ENCODE peak calls at places on chromosomes 13 and 19, in four cellular contexts. T is fibroblast of lung; J is CD8-positive, alpha-beta memory T cell; X is mammary epithelial cell. O is an unnamed sample.

GRCh38 chr19:17455711-17456123 is 5.0 kb downstream of the NXNL1 start:
- DNase-seq in T (no peak), J (no peak), X (no peak), O (no peak)

GRCh38 chr13:105991622-105992254 is 543.7 kb downstream of the EFNB2 start:
- DNase-seq in T (peak; percentile 83), J (no peak), X (peak; percentile 100), O (no peak)

GRCh38 chr13:31722684-31723083 is 16.6 kb upstream of the RXFP2 start:
- DNase-seq in T (peak; percentile 12), J (no peak), X (no peak), O (no peak)

GRCh38 chr19:45115809-45116615 is 23.0 kb downstream of the PPP1R37 start:
- DNase-seq in T (no peak), J (no peak), X (no peak), O (no peak)

GRCh38 chr13:21595546-21595822 is 8.5 kb downstream of the MICU2 start:
- DNase-seq in T (no peak), J (no peak), X (no peak), O (no peak)

GRCh38 chr19:12513531-12514061 is 29.0 kb upstream of the ZNF709 start:
- DNase-seq in T (no peak), J (no peak), X (no peak), O (no peak)

GRCh38 chr13:21576424-21576823 is 27.5 kb downstream of the MICU2 start:
- DNase-seq in T (peak; percentile 14), J (no peak), X (no peak), O (no peak)

GRCh38 chr19:58279925-58280316 is 1.2 kb downstream of the ZNF8 start:
- DNase-seq in T (no peak), J (no peak), X (peak; percentile 18), O (no peak)

GRCh38 chr19:48578891-48579290 is 26.9 kb downstream of the SULT2B1 start:
- DNase-seq in T (no peak), J (no peak), X (no peak), O (no peak)

GRCh38 chr13:50375792-50376191 is 360.5 kb downstream of the KCNRG start:
- DNase-seq in T (peak; percentile 51), J (no peak), X (peak; percentile 34), O (no peak)

DNA sequence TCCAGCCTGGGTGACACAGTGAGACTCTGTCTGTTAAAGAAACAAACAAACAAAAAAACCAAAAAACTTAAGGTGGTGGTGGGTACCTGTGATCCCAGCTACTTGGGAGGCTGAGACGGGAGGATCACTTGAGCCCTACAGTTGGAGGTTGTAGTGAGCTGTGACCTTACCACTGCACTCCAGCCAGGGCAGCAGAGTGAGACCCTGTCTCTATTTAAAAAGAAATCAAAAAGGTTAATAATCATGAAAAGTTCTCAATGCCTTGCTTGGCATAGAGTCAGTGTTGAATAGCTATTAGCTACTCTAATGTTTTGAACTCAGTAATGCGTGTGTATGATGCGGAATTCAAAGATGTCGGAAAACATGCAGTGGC is 35.0 kb downstream of the DNM2 start:
- DNase-seq in T (no peak), J (no peak), X (no peak), O (no peak)
- H3K27ac ChIP-seq in T (no peak overlapping the region), J (peak overlapping the region; percentile 24), X (no peak overlapping the region), O (peak overlapping the region; percentile 88)

GRCh38 chr19:2853015-2853606 is 11.8 kb downstream of the ZNF555 start:
- DNase-seq in T (peak; percentile 6), J (no peak), X (no peak), O (no peak)

GRCh38 chr19:2850256-2850925 is 9.1 kb downstream of the ZNF555 start:
- DNase-seq in T (no peak), J (no peak), X (no peak), O (no peak)

GRCh38 chr19:2854849-2855248 is 12.3 kb upstream of the ZNF556 start:
- DNase-seq in T (no peak), J (no peak), X (no peak), O (no peak)

GRCh38 chr19:2856457-2857055 is 10.6 kb upstream of the ZNF556 start:
- DNase-seq in T (no peak), J (peak; percentile 46), X (no peak), O (no peak)

DNA sequence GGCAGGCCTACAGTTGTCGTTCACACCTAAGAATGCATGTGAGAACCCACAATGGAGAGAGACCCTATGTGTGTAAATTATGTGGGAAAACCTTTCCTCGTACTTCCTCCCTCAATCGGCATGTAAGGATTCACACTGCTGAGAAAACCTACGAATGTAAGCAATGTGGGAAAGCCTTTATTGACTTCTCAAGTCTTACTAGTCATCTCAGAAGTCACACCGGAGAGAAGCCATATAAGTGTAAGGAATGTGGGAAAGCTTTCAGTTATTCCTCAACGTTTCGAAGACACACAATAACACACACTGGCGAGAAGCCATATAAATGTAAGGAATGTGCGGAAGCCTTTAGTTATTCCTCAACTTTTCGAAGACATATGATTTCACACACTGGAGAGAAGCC is 11.3 kb downstream of the ZNF555 start:
- DNase-seq in T (peak; percentile 11), J (no peak), X (no peak), O (no peak)
- H3K4me3 ChIP-seq in T (no peak overlapping the region), J (no peak overlapping the region), X (no peak overlapping the region), O (no peak overlapping the region)

DNA sequence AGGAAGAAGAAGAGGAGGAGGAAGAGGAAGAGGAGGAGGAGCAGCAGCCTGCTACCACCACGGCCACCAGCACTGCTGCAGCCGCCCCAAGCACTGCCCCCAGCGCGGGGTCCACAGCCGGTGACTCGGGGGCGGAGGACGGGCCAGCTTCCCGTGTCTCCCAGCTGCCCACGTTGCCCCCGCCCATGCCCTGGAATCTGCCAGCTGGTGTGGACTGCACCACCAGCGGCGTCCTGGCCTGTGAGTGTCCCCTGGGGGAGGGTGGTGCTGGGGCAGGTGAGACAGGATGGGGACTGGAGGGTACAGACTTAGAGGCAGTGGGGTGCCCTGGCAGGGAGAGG is 11.4 kb downstream of the SCAF1 start:
- DNase-seq in T (no peak), J (no peak), X (no peak), O (no peak)
- H3K36me3 ChIP-seq in T (peaks cover 51% of the 10 kb centered on the region), J (peaks cover 34% of the 10 kb centered on the region), X (peaks cover 25% of the 10 kb centered on the region), O (peaks cover 46% of the 10 kb centered on the region)

GRCh38 chr19:46416077-46416709 is 2.8 kb upstream of the CCDC8 start:
- DNase-seq in T (peak; percentile 83), J (no peak), X (peak; percentile 83), O (peak; percentile 67)
- H3K27ac ChIP-seq in T (no peak overlapping the region), J (no peak overlapping the region), X (peak overlapping the region; percentile 65), O (peak overlapping the region; percentile 54)

GRCh38 chr19:2282062-2282861 is at the start of gene PEAK3:
- DNase-seq in T (peak; percentile 39), J (peak; percentile 37), X (no peak), O (peak; percentile 79)
- H3K4me3 ChIP-seq in T (peak within 1 kb of the TSS; percentile 33), J (peak within 1 kb of the TSS; percentile 22), X (no peak within 1 kb of the TSS), O (no peak within 1 kb of the TSS)

DNA sequence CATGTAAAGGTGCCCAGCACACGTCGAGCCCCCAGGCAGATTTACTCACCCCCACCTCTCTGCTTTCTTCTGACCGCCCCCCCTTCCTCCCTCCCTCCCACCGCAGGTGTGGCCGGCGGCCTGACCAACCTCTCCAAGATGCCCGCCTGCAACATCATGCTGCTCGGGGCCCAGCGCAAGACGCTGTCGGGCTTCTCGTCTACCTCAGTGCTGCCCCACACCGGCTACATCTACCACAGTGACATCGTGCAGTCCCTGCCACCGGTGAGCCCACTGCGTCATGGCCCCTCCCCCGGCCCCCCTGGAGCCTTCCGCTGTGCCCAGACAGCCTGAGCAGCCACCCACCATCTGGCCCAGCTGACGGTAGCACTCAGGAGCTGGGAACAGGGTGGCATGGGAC is 8.8 kb downstream of the PRPF31 start:
- DNase-seq in T (no peak), J (no peak), X (no peak), O (no peak)
- H3K36me3 ChIP-seq in T (peaks cover 28% of the 10 kb centered on the region), J (peaks cover 47% of the 10 kb centered on the region), X (peaks cover 21% of the 10 kb centered on the region), O (peaks cover 28% of the 10 kb centered on the region)

GRCh38 chr13:48514776-48515175 is 18.1 kb downstream of the RCBTB2 start:
- DNase-seq in T (no peak), J (no peak), X (no peak), O (no peak)
- H3K27ac ChIP-seq in T (no peak overlapping the region), J (no peak overlapping the region), X (no peak overlapping the region), O (no peak overlapping the region)

GRCh38 chr13:88926890-88927502 is 1255.8 kb downstream of the SLITRK5 start:
- DNase-seq in T (no peak), J (no peak), X (no peak), O (no peak)
- H3K4me3 ChIP-seq in T (no peak overlapping the region), J (no peak overlapping the region), X (no peak overlapping the region), O (no peak overlapping the region)

DNA sequence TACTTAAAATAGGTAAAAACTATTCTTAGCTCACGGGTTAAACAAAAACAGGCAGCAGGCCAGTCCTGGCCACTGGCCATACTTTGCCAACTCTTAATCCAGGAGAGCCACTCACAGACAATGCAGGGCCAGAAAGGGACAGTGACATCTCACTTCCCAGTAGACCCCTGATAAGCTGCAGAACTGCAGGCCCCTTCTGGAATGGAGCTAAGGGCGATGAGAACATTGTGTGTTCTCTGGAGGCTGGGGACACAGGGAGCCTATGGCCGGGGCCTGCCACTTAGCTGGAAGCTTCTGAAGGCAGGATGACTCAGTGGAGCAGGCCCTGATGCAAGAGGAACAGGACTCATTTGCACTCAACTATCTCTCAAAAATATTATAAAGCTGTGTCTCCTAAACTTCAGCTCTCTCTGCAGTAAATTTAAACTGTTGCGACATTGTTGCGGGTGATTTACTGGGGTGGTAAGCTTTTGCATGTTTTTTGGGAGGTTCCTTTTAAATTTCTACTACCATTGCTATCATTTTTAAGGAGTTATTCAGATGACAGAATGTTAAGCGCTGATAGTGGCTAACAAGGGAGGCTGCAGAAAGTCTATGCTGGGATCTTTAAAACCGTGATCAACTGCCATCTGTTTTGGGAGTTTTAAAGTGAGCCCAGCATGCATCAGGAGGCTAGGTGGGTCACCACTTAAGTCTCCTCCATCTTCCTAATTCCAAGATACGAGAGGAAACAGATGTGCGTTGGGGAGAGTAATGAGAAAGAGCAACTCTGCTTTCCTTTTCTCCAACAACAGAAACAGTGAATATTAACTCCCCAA is 33.2 kb upstream of the KATNAL1 start:
- DNase-seq in T (peak; percentile 92), J (no peak), X (peak; percentile 63), O (peak; percentile 45)
- H3K36me3 ChIP-seq in T (no peaks in the 10 kb centered on the region), J (no peaks in the 10 kb centered on the region), X (no peaks in the 10 kb centered on the region), O (no peaks in the 10 kb centered on the region)